ENCODE peak calls at places on chromosomes 4 and X, in six cellular contexts. G is activated CD8-positive, alpha-beta T cell treated with anti-CD3 and anti-CD28 coated beads, Interleukin-2, amount 10 ng/mL, durations not matched to agents 7 days and 5 days; W is cardiac septum; B is activated gamma-delta T cell treated with Interleukin-2 at 50 U/mL for 16 hours; J is glutamatergic neuron; K is HuH-7. V is an unnamed sample.

GRCh38 chr4:152257601-152258066 is 278.3 kb downstream of the FBXW7 start:
- DNase-seq in K (no peak), J (no peak), B (no peak), G (no peak), W (no peak), V (peak; percentile 4)

GRCh38 chr4:53637348-53637747 is 46.1 kb upstream of the LNX1 start:
- DNase-seq in K (no peak), B (no peak), W (no peak), G (no peak), J (no peak), V (no peak)

GRCh38 chr4:168900080-168900479 is 110.0 kb downstream of the CBR4 start:
- DNase-seq in G (no peak), K (no peak), B (no peak), J (no peak), W (no peak), V (no peak)

GRCh38 chrX:17377047-17377692 is 2.2 kb downstream of the NHS start:
- DNase-seq in W (no peak), K (no peak), G (no peak), B (no peak), J (peak; percentile 41), V (no peak)

GRCh38 chr4:135705343-135705742 is 1503.8 kb upstream of the PABPC4L start:
- DNase-seq in K (no peak), W (no peak), G (no peak), B (no peak), J (no peak), V (no peak)

GRCh38 chrX:119427024-119427794 is 28.1 kb downstream of the SLC25A43 start:
- DNase-seq in K (no peak), J (no peak), W (no peak), B (peak; percentile 19), G (peak; percentile 36), V (no peak)

GRCh38 chrX:6917666-6918065 is 229.8 kb upstream of the STS start:
- DNase-seq in W (no peak), J (no peak), K (no peak), B (no peak), G (no peak), V (no peak)

GRCh38 chrX:125205084-125205917 is 114.4 kb upstream of the TEX13C start:
- DNase-seq in W (peak; percentile 77), J (peak; percentile 63), K (peak; percentile 25), G (peak; percentile 33), B (peak; percentile 5), V (no peak)

GRCh38 chrX:11766487-11766886 is 8.4 kb downstream of the MSL3 start:
- DNase-seq in J (no peak), G (no peak), W (no peak), K (no peak), B (no peak), V (no peak)

GRCh38 chrX:55030490-55031285 is at the start of gene ALAS2:
- DNase-seq in B (no peak), W (no peak), K (no peak), J (no peak), G (no peak), V (no peak)

GRCh38 chrX:110284159-110284558 is 33.7 kb downstream of the AMMECR1 start:
- DNase-seq in J (no peak), K (no peak), W (no peak), G (no peak), B (no peak), V (no peak)